ENCODE peak calls at places on chromosomes 11 and 22, in seven cellular contexts. C is IMR-90, O is K562, J is esophagus squamous epithelium, X is testis, D is GM23248, P is mammary epithelial cell. U is an unnamed sample.

GRCh38 chr11:123640677-123641494 is 13.5 kb downstream of the SCN3B start:
- DNase-seq in C (peak; percentile 17), O (peak; percentile 79), J (no peak), X (peak; percentile 58), D (peak; percentile 63), P (peak; percentile 24), U (no peak)

GRCh38 chr11:119584193-119585037 is 144.6 kb downstream of the NECTIN1 start:
- DNase-seq in C (peak; percentile 63), O (peak; percentile 77), J (no peak), X (peak; percentile 49), D (peak; percentile 75), P (peak; percentile 61), U (peak; percentile 51)

GRCh38 chr22:49826603-49827306 is 918 bp downstream of the BRD1 start:
- DNase-seq in C (peak; percentile 32), O (no peak), J (no peak), X (peak; percentile 72), D (peak; percentile 78), P (peak; percentile 47), U (no peak)

GRCh38 chr11:21565283-21565682 is 627.6 kb upstream of the ANO5 start:
- DNase-seq in C (no peak), O (no peak), J (no peak), X (no peak), D (no peak), P (no peak), U (no peak)

GRCh38 chr22:22920910-22921550 is 33.4 kb downstream of the IGLL5 start:
- DNase-seq in C (no peak), O (peak; percentile 65), J (no peak), X (no peak), D (no peak), P (no peak), U (no peak)

GRCh38 chr11:72574046-72574445 is 100.2 kb downstream of the PDE2A start:
- DNase-seq in C (no peak), O (no peak), J (no peak), X (no peak), D (no peak), P (no peak), U (no peak)

GRCh38 chr11:116611998-116612620 is 160.7 kb downstream of the BUD13 start:
- DNase-seq in C (no peak), O (no peak), J (no peak), X (peak; percentile 1), D (no peak), P (no peak), U (no peak)

GRCh38 chr11:118353084-118353710 is 6.2 kb upstream of the UBE4A start:
- DNase-seq in C (peak; percentile 5), O (no peak), J (no peak), X (no peak), D (peak; percentile 45), P (no peak), U (no peak)

GRCh38 chr11:24386551-24387404 is 110.1 kb upstream of the LUZP2 start:
- DNase-seq in C (peak; percentile 68), O (no peak), J (no peak), X (no peak), D (peak; percentile 65), P (peak; percentile 8), U (no peak)

GRCh38 chr11:65489061-65489705 is 9.7 kb upstream of the MALAT1 start:
- DNase-seq in C (peak; percentile 90), O (no peak), J (no peak), X (peak; percentile 66), D (peak; percentile 92), P (no peak), U (no peak)
- H3K4me3 ChIP-seq in C (no peak overlapping the region), O (no peak overlapping the region), J (no peak overlapping the region), X (no peak overlapping the region), D (peak overlapping the region; percentile 53), P (no peak overlapping the region), U (no peak overlapping the region)

GRCh38 chr22:41048791-41049717 is 43.3 kb upstream of the EP300 start:
- DNase-seq in C (peak; percentile 80), O (peak; percentile 29), J (no peak), X (peak; percentile 80), D (peak; percentile 84), P (peak; percentile 28), U (no peak)
- H3K4me3 ChIP-seq in C (no peak overlapping the region), O (no peak overlapping the region), J (peak overlapping the region; percentile 17), X (peak overlapping the region; percentile 11), D (peak overlapping the region; percentile 64), P (no peak overlapping the region), U (no peak overlapping the region)

DNA sequence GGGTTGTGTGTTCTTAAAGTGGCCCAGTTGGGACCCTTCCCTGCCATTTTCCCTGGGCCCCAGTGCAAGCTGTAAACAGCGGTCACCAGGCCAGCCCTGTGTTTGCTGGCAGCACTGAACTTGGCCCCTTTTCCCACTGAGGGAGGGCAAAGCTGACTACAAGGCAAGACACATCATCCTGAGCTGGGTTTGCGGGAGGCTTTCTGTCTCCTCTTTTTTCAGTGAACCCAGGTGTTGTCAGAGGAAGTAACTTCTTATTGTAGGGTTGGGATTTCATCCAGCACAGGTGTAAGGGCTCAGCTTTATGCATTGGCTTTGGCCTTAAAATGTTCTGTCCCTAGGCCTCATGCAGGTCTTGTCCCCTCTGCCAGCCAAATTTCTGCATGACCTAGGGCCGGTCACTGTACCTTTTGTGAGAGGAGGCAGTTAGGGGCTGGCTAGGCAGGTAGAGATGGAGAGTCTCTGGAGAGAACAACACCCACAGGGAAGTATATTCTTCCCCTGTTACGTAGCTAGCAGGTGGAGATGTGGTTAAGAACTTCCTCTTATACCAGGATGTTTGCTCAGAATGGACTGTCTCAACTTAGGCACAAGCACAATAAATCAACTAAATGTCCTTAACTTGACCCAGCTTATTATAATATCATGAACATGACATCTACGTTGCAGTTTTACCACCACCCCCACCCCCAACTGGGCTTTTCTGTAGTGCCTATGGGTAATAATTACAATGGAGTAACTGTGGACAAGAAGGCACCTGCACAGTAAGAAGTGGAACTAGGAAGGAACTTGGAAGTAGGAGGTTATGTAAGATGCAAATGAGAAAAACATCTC is 60.5 kb upstream of the MPEG1 start:
- DNase-seq in C (no peak), O (no peak), J (no peak), X (no peak), D (no peak), P (no peak), U (peak; percentile 85)
- H3K4me3 ChIP-seq in C (no peak overlapping the region), O (no peak overlapping the region), J (no peak overlapping the region), X (no peak overlapping the region), D (no peak overlapping the region), P (no peak overlapping the region), U (no peak overlapping the region)

GRCh38 chr22:19522881-19523239 is 1.4 kb downstream of the CLDN5 start:
- DNase-seq in C (no peak), O (peak; percentile 52), J (no peak), X (no peak), D (no peak), P (no peak), U (peak; percentile 13)

GRCh38 chr22:19523240-19524169 is 705 bp downstream of the CLDN5 start:
- DNase-seq in C (peak; percentile 9), O (peak; percentile 42), J (no peak), X (no peak), D (peak; percentile 44), P (peak; percentile 26), U (peak; percentile 31)

GRCh38 chr22:19525666-19526065 is 1.5 kb upstream of the CLDN5 start:
- DNase-seq in C (no peak), O (peak; percentile 64), J (no peak), X (no peak), D (no peak), P (no peak), U (no peak)

GRCh38 chr22:19525116-19525660 is 978 bp upstream of the CLDN5 start:
- DNase-seq in C (no peak), O (peak; percentile 44), J (no peak), X (no peak), D (no peak), P (no peak), U (no peak)

DNA sequence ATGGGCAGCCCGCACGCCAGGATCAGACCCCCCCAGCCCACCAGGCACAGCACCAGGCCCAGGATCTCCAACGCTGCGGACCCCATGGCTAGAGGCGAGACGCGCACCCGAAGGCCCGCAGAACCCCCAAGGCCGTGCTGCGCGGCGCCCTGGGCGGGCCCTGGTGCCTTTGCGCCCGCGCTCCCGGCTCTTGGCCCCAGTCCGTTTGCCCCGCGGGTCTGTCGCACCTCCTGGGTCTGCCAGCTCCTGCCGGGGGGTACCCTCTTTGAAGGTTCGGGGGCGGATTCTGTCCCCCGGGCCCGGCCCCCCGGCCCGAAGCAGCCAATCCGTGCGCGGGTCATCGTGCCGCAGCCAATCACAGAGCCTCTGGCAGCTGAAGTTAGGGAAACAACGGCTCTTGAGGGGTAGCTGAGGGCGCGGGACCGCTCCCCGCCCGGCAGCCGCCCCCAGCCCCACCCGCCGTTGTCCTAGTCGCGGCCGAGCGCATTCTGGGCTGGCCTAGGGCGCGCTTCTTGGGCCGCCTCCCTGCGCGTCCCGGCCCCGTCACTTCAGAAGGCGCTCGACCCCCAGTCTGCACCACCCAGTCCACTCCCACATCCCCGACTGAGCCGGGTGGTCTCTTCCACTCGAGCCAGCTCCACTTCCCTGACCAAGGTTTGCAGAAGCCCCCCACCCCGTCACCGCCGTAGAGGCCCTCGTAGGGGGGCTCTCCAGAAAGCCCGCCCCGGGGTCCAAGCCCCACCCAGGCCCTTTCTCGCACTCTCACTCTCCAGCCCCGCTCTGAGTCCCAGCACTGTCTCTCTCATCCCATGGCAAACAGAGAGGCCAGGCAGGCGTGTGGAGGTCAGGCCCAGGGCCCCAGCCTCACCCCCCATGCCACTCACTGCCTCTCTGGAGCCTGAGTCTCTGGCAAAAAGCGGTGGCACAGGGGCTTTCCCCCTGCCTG is at the start of gene CLDN5:
- DNase-seq in C (no peak), O (peak; percentile 56), J (no peak), X (peak; percentile 58), D (peak; percentile 23), P (no peak), U (no peak)
- H3K4me3 ChIP-seq in C (peak within 1 kb of the TSS; percentile 40), O (no peak within 1 kb of the TSS), J (peak within 1 kb of the TSS; percentile 33), X (peak within 1 kb of the TSS; percentile 53), D (peak within 1 kb of the TSS; percentile 46), P (no peak within 1 kb of the TSS), U (peak within 1 kb of the TSS; percentile 42)

GRCh38 chr11:83009999-83010398 is 61.7 kb downstream of the RAB30 start:
- DNase-seq in C (no peak), O (no peak), J (no peak), X (no peak), D (no peak), P (no peak), U (no peak)

GRCh38 chr11:83006877-83007330 is 64.8 kb downstream of the RAB30 start:
- DNase-seq in C (no peak), O (no peak), J (no peak), X (no peak), D (no peak), P (no peak), U (no peak)

GRCh38 chr11:83007909-83008580 is 63.7 kb downstream of the RAB30 start:
- DNase-seq in C (peak; percentile 24), O (peak; percentile 62), J (no peak), X (peak; percentile 85), D (no peak), P (no peak), U (no peak)

GRCh38 chr11:83007477-83007876 is 64.2 kb downstream of the RAB30 start:
- DNase-seq in C (no peak), O (no peak), J (no peak), X (no peak), D (no peak), P (no peak), U (no peak)

GRCh38 chr11:83008581-83008923 is 63.1 kb downstream of the RAB30 start:
- DNase-seq in C (peak; percentile 70), O (no peak), J (no peak), X (no peak), D (peak; percentile 56), P (no peak), U (no peak)
- H3K4me3 ChIP-seq in C (no peak overlapping the region), O (no peak overlapping the region), J (no peak overlapping the region), X (no peak overlapping the region), D (no peak overlapping the region), P (no peak overlapping the region), U (no peak overlapping the region)

U was measured in HL-60.